ENCODE peak calls at places on chromosomes 6 and 20, in eight cellular contexts. R is astrocyte, Q is neural progenitor cell, T is Peyer's patch, K is adrenal gland, O is nephron progenitor cell, U is GM13977, E is activated B cell treated with CpG ODN at 0.5 μM for 24 hours. J is an unnamed sample.

GRCh38 chr6:137701942-137702341 is 165.1 kb upstream of the TNFAIP3 start:
- DNase-seq in K (no peak), Q (no peak), U (no peak), O (no peak), R (no peak), T (no peak), E (no peak), J (no peak)

GRCh38 chr20:39773380-39774000 is 811.3 kb downstream of the DHX35 start:
- DNase-seq in U (no peak), E (no peak), Q (no peak), R (peak; percentile 23), K (no peak), T (no peak), O (no peak), J (no peak)

GRCh38 chr6:44074383-44075136 is 52.7 kb downstream of the MRPL14 start:
- DNase-seq in E (peak; percentile 56), R (peak; percentile 55), O (peak; percentile 76), U (peak; percentile 91), K (peak; percentile 78), Q (peak; percentile 88), T (peak; percentile 86), J (peak; percentile 88)

GRCh38 chr6:73695619-73696421 is at the start of gene CD109:
- DNase-seq in U (peak; percentile 46), R (peak; percentile 88), K (peak; percentile 24), E (peak; percentile 19), Q (peak; percentile 77), O (peak; percentile 76), T (no peak), J (peak; percentile 64)

GRCh38 chr20:38167851-38168760 is 3.0 kb upstream of the TGM2 start:
- DNase-seq in E (no peak), R (peak; percentile 96), Q (peak; percentile 29), O (no peak), T (peak; percentile 70), U (no peak), K (peak; percentile 84), J (no peak)

GRCh38 chr20:54545959-54546358 is 70.6 kb downstream of the DOK5 start:
- DNase-seq in K (no peak), T (no peak), U (no peak), E (no peak), O (no peak), Q (no peak), R (peak; percentile 74), J (no peak)

GRCh38 chr20:44528309-44528708 is 6.4 kb upstream of the SERINC3 start:
- DNase-seq in U (no peak), R (no peak), O (no peak), K (no peak), Q (no peak), T (no peak), E (no peak), J (no peak)

GRCh38 chr6:97705568-97705967 is 422.6 kb upstream of the MMS22L start:
- DNase-seq in T (no peak), K (no peak), E (no peak), U (no peak), O (no peak), Q (peak; percentile 73), R (peak; percentile 4), J (no peak)

GRCh38 chr20:57501461-57502330 is 23.2 kb downstream of the CTCFL start:
- DNase-seq in K (no peak), T (peak; percentile 30), U (no peak), E (no peak), O (no peak), Q (peak; percentile 41), R (no peak), J (no peak)

GRCh38 chr20:62583424-62583920 is 58.8 kb upstream of the SLCO4A1 start:
- DNase-seq in O (no peak), R (no peak), E (no peak), U (no peak), Q (peak; percentile 31), T (no peak), K (no peak), J (no peak)

GRCh38 chr20:49562341-49563014 is 5.5 kb downstream of the PTGIS start:
- DNase-seq in O (no peak), E (no peak), Q (peak; percentile 53), R (peak; percentile 89), U (no peak), K (peak; percentile 80), T (peak; percentile 59), J (no peak)

GRCh38 chr20:14997791-14998190 is 660.4 kb upstream of the FLRT3 start:
- DNase-seq in T (no peak), E (no peak), R (peak; percentile 56), U (no peak), Q (no peak), K (no peak), O (no peak), J (no peak)

GRCh38 chr20:1037039-1037438 is 34.9 kb upstream of the RSPO4 start:
- DNase-seq in T (no peak), R (no peak), K (no peak), Q (no peak), E (no peak), U (no peak), O (no peak), J (no peak)

GRCh38 chr20:35555951-35556645 is 14.2 kb downstream of the ERGIC3 start:
- DNase-seq in O (no peak), T (no peak), R (no peak), K (no peak), E (no peak), U (no peak), Q (no peak), J (no peak)

GRCh38 chr6:30160791-30161261 is at the start of gene TRIM10:
- DNase-seq in U (no peak), E (no peak), K (no peak), O (no peak), T (no peak), Q (no peak), R (no peak), J (no peak)

GRCh38 chr6:114762145-114762544 is 419.3 kb upstream of the HS3ST5 start:
- DNase-seq in R (no peak), O (no peak), E (no peak), U (no peak), K (no peak), T (no peak), Q (peak; percentile 16), J (no peak)

GRCh38 chr6:3534599-3534998 is 77.7 kb upstream of the SLC22A23 start:
- DNase-seq in E (no peak), U (no peak), Q (no peak), K (no peak), T (no peak), O (no peak), R (no peak), J (no peak)

GRCh38 chr20:62511915-62512610 is 36.3 kb upstream of the GATA5 start:
- DNase-seq in E (no peak), R (no peak), K (no peak), O (peak; percentile 44), Q (no peak), T (no peak), U (no peak), J (no peak)

GRCh38 chr6:90454835-90455427 is 131.9 kb downstream of the MAP3K7 start:
- DNase-seq in E (no peak), Q (no peak), O (no peak), R (no peak), T (no peak), K (no peak), U (no peak), J (no peak)

GRCh38 chr20:62602550-62602949 is 39.8 kb upstream of the SLCO4A1 start:
- DNase-seq in O (no peak), U (no peak), E (no peak), T (peak; percentile 60), R (no peak), Q (no peak), K (no peak), J (no peak)

GRCh38 chr6:110534731-110535164 is 58.3 kb upstream of the SLC22A16 start:
- DNase-seq in T (no peak), R (peak; percentile 87), K (peak; percentile 45), Q (no peak), E (no peak), O (no peak), U (no peak), J (no peak)

GRCh38 chr6:5034736-5035135 is 30.9 kb upstream of the RPP40 start:
- DNase-seq in E (no peak), T (no peak), K (no peak), O (no peak), U (no peak), Q (no peak), R (no peak), J (no peak)

GRCh38 chr6:5031150-5031549 is 27.3 kb upstream of the RPP40 start:
- DNase-seq in E (no peak), R (no peak), Q (no peak), O (no peak), T (no peak), K (no peak), U (no peak), J (no peak)

GRCh38 chr6:5030596-5031136 is 26.8 kb upstream of the RPP40 start:
- DNase-seq in U (peak; percentile 84), T (peak; percentile 84), Q (peak; percentile 88), K (peak; percentile 97), O (peak; percentile 87), E (peak; percentile 48), R (peak; percentile 62), J (peak; percentile 81)

GRCh38 chr6:5034328-5034727 is 30.5 kb upstream of the RPP40 start:
- DNase-seq in Q (no peak), T (no peak), O (no peak), E (no peak), U (no peak), K (no peak), R (no peak), J (no peak)

GRCh38 chr6:5036309-5036708 is 32.5 kb upstream of the RPP40 start:
- DNase-seq in T (no peak), Q (peak; percentile 91), O (peak; percentile 57), K (peak; percentile 43), R (peak; percentile 41), U (no peak), E (no peak), J (no peak)
- TF ChIP-seq CTCF in T (no peak), Q (peak; percentile 27), O (peak; percentile 22), K (no peak), R (no peak), U (no peak), E (no peak), J (no peak)

DNA sequence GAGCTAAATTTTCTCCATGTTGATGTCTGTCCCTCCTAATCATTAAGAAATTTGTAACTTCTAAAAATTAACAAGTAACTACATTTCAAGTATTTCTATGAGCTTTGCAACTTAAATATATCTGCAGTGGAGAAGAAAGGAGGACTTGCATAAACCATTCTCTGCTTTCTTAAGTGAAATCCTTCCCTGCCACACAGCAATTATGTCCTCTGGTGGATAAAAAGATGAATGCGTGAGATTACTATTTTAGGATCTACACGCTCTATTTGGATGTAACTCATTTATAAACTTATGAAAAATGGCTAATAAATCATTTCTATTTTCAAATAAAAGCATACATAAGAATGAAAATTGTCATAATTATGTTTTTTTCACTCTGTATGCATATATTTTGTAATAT is 338.0 kb upstream of the PTCHD4 start:
- DNase-seq in E (no peak), O (no peak), R (no peak), Q (no peak), U (no peak), T (no peak), K (no peak), J (no peak)
- TF ChIP-seq CTCF in E (no peak), O (no peak), R (no peak), Q (peak; percentile 12), U (no peak), T (no peak), K (no peak), J (no peak)

GRCh38 chr6:136034422-136034821 is 182.9 kb downstream of the PDE7B start:
- DNase-seq in U (no peak), R (no peak), Q (no peak), E (no peak), O (no peak), K (no peak), T (no peak), J (no peak)
- TF ChIP-seq CTCF in U (peak; percentile 17), R (no peak), Q (peak; percentile 11), E (no peak), O (no peak), K (no peak), T (no peak), J (no peak)

GRCh38 chr6:22471369-22471690 is 98.0 kb upstream of the HDGFL1 start:
- DNase-seq in U (no peak), R (no peak), T (no peak), Q (no peak), K (no peak), E (no peak), O (no peak), J (no peak)
- TF ChIP-seq CTCF in U (no peak), R (no peak), T (no peak), Q (no peak), K (no peak), E (no peak), O (no peak), J (no peak)